ENCODE peak calls at places on chromosomes 11 and 22, in ten cellular contexts. V is heart right ventricle; G is CD8-positive, alpha-beta T cell; D is fibroblast of lung; P is IMR-90; H is spleen; R is A549; J is upper lobe of left lung; L is neural progenitor cell; M is coronary artery. K is an unnamed sample.

GRCh38 chr11:128450882-128451647 is 136.3 kb downstream of the ETS1 start:
- DNase-seq in D (no peak), V (no peak), M (no peak), L (no peak), G (no peak), R (no peak), J (no peak), P (no peak), H (no peak), K (no peak)

GRCh38 chr22:17785185-17786184 is 11.2 kb upstream of the BID start:
- DNase-seq in J (peak), G (peak), R (peak), V (peak), M (no peak), P (no peak), H (peak), L (peak), D (peak), K (no peak)

GRCh38 chr11:2791521-2792375 is 92.0 kb upstream of the KCNQ1OT1 start:
- DNase-seq in D (no peak), P (no peak), J (peak), R (no peak), L (no peak), M (peak), H (peak), G (no peak), V (no peak), K (peak)

GRCh38 chr11:114166897-114167323 is 107.4 kb downstream of the ZBTB16 start:
- DNase-seq in G (no peak), D (peak), R (no peak), M (no peak), H (no peak), L (no peak), J (no peak), P (peak), V (no peak), K (no peak)

GRCh38 chr22:41043727-41044126 is 48.7 kb upstream of the EP300 start:
- DNase-seq in V (no peak), J (peak), P (no peak), R (no peak), M (no peak), D (no peak), G (no peak), L (no peak), H (no peak), K (no peak)

GRCh38 chr11:76155455-76156232 is 50.7 kb downstream of the WNT11 start:
- DNase-seq in R (no peak), G (no peak), V (no peak), M (no peak), D (no peak), H (no peak), L (no peak), J (no peak), P (no peak), K (no peak)

GRCh38 chr11:99142237-99142636 is 121.5 kb downstream of the CNTN5 start:
- DNase-seq in V (no peak), D (no peak), G (no peak), L (no peak), J (no peak), R (no peak), P (no peak), M (no peak), H (no peak), K (no peak)

GRCh38 chr11:27524155-27524554 is 17.6 kb upstream of the LIN7C start:
- DNase-seq in L (peak), J (no peak), V (no peak), D (peak), M (no peak), P (peak), H (no peak), R (no peak), G (no peak), K (no peak)

GRCh38 chr22:49930128-49930527 is 11.7 kb downstream of the CRELD2 start:
- DNase-seq in M (no peak), V (no peak), J (no peak), G (no peak), D (no peak), L (no peak), H (no peak), R (no peak), P (no peak), K (no peak)

GRCh38 chr22:35258144-35258988 is 1.1 kb downstream of the HMGXB4 start:
- DNase-seq in J (no peak), H (no peak), L (peak), R (peak), M (no peak), P (peak), D (peak), V (no peak), G (no peak), K (no peak)

GRCh38 chr22:37566329-37566837 is 6.1 kb downstream of the CDC42EP1 start:
- DNase-seq in D (no peak), M (no peak), H (peak), R (no peak), L (no peak), G (peak), J (peak), V (no peak), P (no peak), K (no peak)

GRCh38 chr11:85941380-85941973 is 86.3 kb downstream of the CCDC83 start:
- DNase-seq in R (peak), P (peak), J (peak), G (no peak), L (peak), V (peak), M (no peak), D (peak), H (no peak), K (peak)

GRCh38 chr11:5689551-5689983 is at the start of gene TRIM22:
- DNase-seq in G (peak), D (peak), P (peak), R (no peak), M (no peak), J (peak), L (peak), V (peak), H (no peak), K (peak)

GRCh38 chr11:72812968-72813739 is 1.1 kb upstream of the ATG16L2 start:
- DNase-seq in L (peak), G (no peak), J (peak), D (peak), V (no peak), P (peak), M (peak), H (peak), R (peak), K (peak)

GRCh38 chr11:129973809-129974208 is 28.8 kb downstream of the PRDM10 start:
- DNase-seq in L (peak), M (no peak), P (no peak), D (no peak), R (no peak), J (peak), H (no peak), V (peak), G (no peak), K (no peak)

GRCh38 chr11:10456519-10456918 is 1.5 kb downstream of the AMPD3 start:
- DNase-seq in J (no peak), P (no peak), L (peak), R (no peak), V (no peak), G (no peak), M (no peak), H (peak), D (no peak), K (no peak)

GRCh38 chr11:441418-442274 is at the start of gene ANO9:
- DNase-seq in L (peak), H (peak), R (no peak), V (no peak), G (no peak), P (no peak), M (no peak), D (no peak), J (peak), K (no peak)

GRCh38 chr22:37412445-37413250 is 14.6 kb downstream of the ELFN2 start:
- DNase-seq in G (no peak), P (no peak), H (no peak), J (peak), V (no peak), R (no peak), D (no peak), M (no peak), L (no peak), K (no peak)

GRCh38 chr22:35070451-35071093 is 4.6 kb downstream of the ISX start:
- DNase-seq in H (no peak), P (no peak), L (no peak), G (no peak), J (no peak), V (no peak), R (no peak), M (no peak), D (no peak), K (no peak)

GRCh38 chr11:60931897-60932296 is 7.6 kb downstream of the TMEM132A start:
- DNase-seq in D (no peak), R (no peak), M (no peak), J (no peak), P (no peak), V (no peak), H (peak), L (no peak), G (no peak), K (no peak)

GRCh38 chr11:79018371-79018849 is 422.4 kb downstream of the TENM4 start:
- DNase-seq in V (no peak), R (no peak), G (no peak), L (no peak), H (no peak), P (peak), D (peak), M (no peak), J (no peak), K (no peak)

GRCh38 chr11:44759743-44760476 is 33.1 kb downstream of the TSPAN18 start:
- DNase-seq in M (peak), H (no peak), D (no peak), R (no peak), J (no peak), V (no peak), L (no peak), G (no peak), P (no peak), K (peak)

GRCh38 chr22:31616315-31616980 is 45.6 kb downstream of the PISD start:
- DNase-seq in D (no peak), M (no peak), V (no peak), G (no peak), J (no peak), H (peak), R (no peak), L (no peak), P (no peak), K (no peak)

GRCh38 chr11:3879967-3880542 is 24.6 kb downstream of the STIM1 start:
- DNase-seq in G (no peak), L (no peak), P (no peak), J (no peak), M (no peak), R (no peak), H (no peak), D (no peak), V (no peak), K (no peak)

GRCh38 chr11:13463779-13464290 is 813 bp upstream of the BTBD10 start:
- DNase-seq in M (no peak), H (no peak), L (peak), J (no peak), R (peak), G (no peak), V (no peak), D (no peak), P (no peak), K (no peak)

GRCh38 chr11:2582436-2582931 is 117.3 kb downstream of the KCNQ1OT1 start:
- DNase-seq in L (peak), M (no peak), D (no peak), J (peak), H (peak), G (no peak), R (no peak), P (no peak), V (no peak), K (no peak)

GRCh38 chr11:33476945-33477584 is 219.9 kb downstream of the HIPK3 start:
- DNase-seq in M (no peak), G (no peak), V (no peak), J (no peak), P (peak), H (no peak), R (no peak), L (no peak), D (peak), K (no peak)

GRCh38 chr11:5476184-5476819 is 12.2 kb upstream of the OR52D1 start:
- DNase-seq in P (peak), V (peak), H (no peak), D (peak), G (no peak), J (peak), L (peak), R (peak), M (no peak), K (no peak)

GRCh38 chr11:134503596-134503995 is 91.6 kb upstream of the B3GAT1 start:
- DNase-seq in R (no peak), G (no peak), P (no peak), J (no peak), M (no peak), L (no peak), D (no peak), H (peak), V (no peak), K (peak)

GRCh38 chr11:36295926-36296325 is at the start of gene PRR5L:
- DNase-seq in G (no peak), P (no peak), L (peak), M (no peak), R (no peak), D (no peak), J (no peak), V (no peak), H (no peak), K (no peak)

GRCh38 chr22:22941831-22942510 is 54.4 kb downstream of the IGLL5 start:
- DNase-seq in M (peak), H (peak), J (peak), D (no peak), P (no peak), V (peak), R (no peak), G (no peak), L (no peak), K (peak)

GRCh38 chr11:68524681-68525080 is 64.1 kb downstream of the PPP6R3 start:
- DNase-seq in M (no peak), G (no peak), P (no peak), R (no peak), J (no peak), L (no peak), D (no peak), V (no peak), H (no peak), K (no peak)

GRCh38 chr22:22390989-22391388 is 117.6 kb downstream of the ZNF280B start:
- DNase-seq in R (no peak), V (no peak), D (no peak), H (no peak), G (no peak), M (no peak), J (no peak), P (no peak), L (no peak), K (no peak)

GRCh38 chr22:33896801-33897620 is 23.3 kb downstream of the LARGE1 start:
- DNase-seq in G (no peak), M (no peak), P (peak), L (no peak), D (no peak), H (no peak), J (no peak), R (no peak), V (no peak), K (no peak)

GRCh38 chr11:32233928-32234327 is 143.1 kb downstream of the RCN1 start:
- DNase-seq in L (no peak), H (no peak), R (no peak), J (no peak), M (no peak), G (no peak), V (no peak), D (no peak), P (no peak), K (no peak)

GRCh38 chr11:17573526-17573925 is 26.5 kb downstream of the OTOG start:
- DNase-seq in V (no peak), D (no peak), M (no peak), L (no peak), G (no peak), J (no peak), P (no peak), H (no peak), R (no peak), K (no peak)

GRCh38 chr11:34631297-34631696 is 10.4 kb downstream of the EHF start:
- DNase-seq in D (no peak), P (no peak), H (no peak), L (no peak), R (no peak), M (no peak), G (no peak), J (no peak), V (no peak), K (no peak)
- H3K27ac ChIP-seq in D (no peak), P (no peak), H (no peak), L (no peak), R (peak), M (no peak), G (no peak), J (peak), V (no peak), K (no peak)

GRCh38 chr22:28826921-28827320 is 26.6 kb upstream of the XBP1 start:
- DNase-seq in L (no peak), R (no peak), M (no peak), D (no peak), V (no peak), P (no peak), H (no peak), G (no peak), J (no peak), K (no peak)
- H3K4me3 ChIP-seq in L (no peak), R (no peak), M (no peak), D (no peak), V (no peak), P (no peak), H (no peak), G (no peak), J (no peak), K (no peak)

GRCh38 chr22:45082795-45083194 is 73.0 kb upstream of the PHF21B start:
- DNase-seq in H (no peak), G (no peak), M (no peak), L (peak), P (no peak), V (no peak), D (no peak), J (no peak), R (no peak), K (no peak)
- TF ChIP-seq CTCF in H (no peak), G (no peak), M (no peak), L (peak), P (peak), V (peak), D (no peak), J (no peak), R (peak), K (no peak)

GRCh38 chr11:66488957-66489356 is 8.7 kb downstream of the DPP3 start:
- DNase-seq in J (no peak), R (no peak), V (no peak), D (no peak), P (no peak), M (no peak), G (no peak), H (no peak), L (no peak), K (no peak)
- H3K27ac ChIP-seq in J (no peak), R (no peak), V (no peak), D (no peak), P (no peak), M (no peak), G (no peak), H (no peak), L (no peak), K (no peak)

DNA sequence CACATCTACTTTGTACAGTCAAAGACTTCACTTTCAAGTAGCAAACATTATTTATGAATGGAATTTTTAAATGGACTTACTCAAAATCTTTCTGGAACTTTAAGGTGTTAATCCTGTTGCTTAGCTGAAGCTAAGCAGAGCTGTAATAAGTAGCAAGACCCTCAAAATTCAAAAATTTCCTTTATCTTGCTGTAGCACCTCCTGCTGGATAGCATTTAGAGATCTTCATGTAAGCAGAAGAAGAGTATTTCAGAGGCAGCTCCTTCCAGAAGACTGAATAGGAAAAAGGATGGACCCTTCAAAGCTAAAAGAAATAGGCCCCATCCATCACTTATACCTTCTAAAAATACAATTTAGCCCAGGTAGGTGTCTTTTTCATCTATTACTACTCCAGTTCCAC is 3.4 kb downstream of the PHF21A start:
- DNase-seq in P (no peak), M (no peak), J (no peak), D (peak), H (no peak), L (no peak), V (no peak), R (no peak), G (no peak), K (no peak)
- H3K4me3 ChIP-seq in P (no peak), M (peak), J (no peak), D (no peak), H (no peak), L (peak), V (no peak), R (no peak), G (no peak), K (no peak)

GRCh38 chr11:62611705-62612365 is 740 bp downstream of the EML3 start:
- DNase-seq in J (peak), M (no peak), H (peak), R (peak), D (peak), L (peak), P (peak), G (no peak), V (peak), K (peak)
- TF ChIP-seq CTCF in J (peak), M (no peak), H (no peak), R (no peak), D (no peak), L (no peak), P (no peak), G (no peak), V (no peak), K (no peak)

DNA sequence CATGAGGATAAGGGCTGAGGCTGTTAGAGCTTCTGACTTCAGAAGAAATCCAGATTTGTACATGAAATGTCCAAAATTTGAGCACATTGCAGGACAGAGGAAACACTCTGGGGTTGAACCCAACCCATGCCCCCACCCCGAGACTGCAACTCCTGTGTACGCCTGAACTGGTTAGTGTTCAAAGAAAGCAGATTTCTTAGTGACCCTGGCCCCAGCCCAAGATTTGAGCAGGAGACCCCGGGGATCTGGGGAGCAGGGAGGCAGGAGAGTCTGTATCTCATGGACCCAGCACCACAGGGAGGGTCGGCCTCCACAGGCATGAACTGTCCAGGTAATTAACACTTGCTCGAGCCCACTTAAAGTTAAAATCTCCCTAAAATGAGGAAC is 69.3 kb upstream of the WNT7B start:
- DNase-seq in R (no peak), G (no peak), M (no peak), V (no peak), P (no peak), D (no peak), J (no peak), H (peak), L (no peak), K (no peak)
- H3K27ac ChIP-seq in R (no peak), G (no peak), M (peak), V (peak), P (no peak), D (no peak), J (peak), H (peak), L (no peak), K (peak)

GRCh38 chr11:123264431-123264780 is 69.4 kb upstream of the CLMP start:
- DNase-seq in M (no peak), L (no peak), G (no peak), P (no peak), J (no peak), D (no peak), R (no peak), V (no peak), H (no peak), K (no peak)

GRCh38 chr11:123258877-123259276 is 63.8 kb upstream of the CLMP start:
- DNase-seq in V (no peak), R (no peak), H (no peak), L (no peak), P (no peak), D (no peak), J (no peak), G (no peak), M (no peak), K (no peak)

GRCh38 chr11:123260511-123261211 is 65.6 kb upstream of the CLMP start:
- DNase-seq in D (no peak), G (no peak), J (no peak), P (no peak), L (no peak), R (no peak), V (no peak), H (no peak), M (no peak), K (no peak)

GRCh38 chr11:123255909-123256308 is 60.9 kb upstream of the CLMP start:
- DNase-seq in R (no peak), D (peak), H (no peak), L (peak), V (no peak), M (no peak), P (no peak), J (no peak), G (no peak), K (no peak)

DNA sequence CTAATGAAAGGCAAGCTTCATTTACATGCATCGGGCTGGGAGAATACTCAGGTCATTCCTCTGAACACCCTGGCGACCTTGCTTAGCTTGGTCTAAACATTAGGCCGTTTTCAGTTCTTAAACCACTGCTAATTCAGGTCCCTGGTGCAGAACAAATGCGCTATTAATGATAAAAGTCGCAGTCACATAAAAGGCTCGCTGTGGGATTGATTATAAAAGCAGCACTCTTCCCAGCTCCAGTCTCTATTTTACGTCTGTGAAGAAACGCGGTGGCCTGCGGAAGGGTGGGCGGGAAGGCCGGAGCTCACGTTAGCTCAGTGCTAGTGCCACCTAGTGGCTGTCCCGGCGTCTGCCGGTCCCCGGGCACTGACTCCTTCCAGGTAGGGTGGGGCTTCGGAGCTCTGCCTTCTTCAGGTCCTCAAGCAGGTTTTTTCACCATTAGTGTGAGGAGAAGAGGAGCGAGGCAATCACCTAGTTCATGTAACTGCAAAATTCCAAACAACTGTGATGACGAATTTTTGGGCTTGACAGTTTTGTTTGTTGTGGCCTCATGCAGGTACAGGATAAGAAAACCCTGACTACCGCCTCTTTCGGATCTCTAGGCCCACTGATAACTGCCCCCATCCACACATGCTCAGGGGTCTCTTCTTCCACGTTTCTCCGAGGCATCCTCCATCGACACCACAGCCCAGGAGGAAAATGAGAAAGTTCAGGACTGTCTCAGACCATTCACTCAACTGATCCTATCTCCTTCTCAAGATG is 66.5 kb upstream of the CLMP start:
- DNase-seq in M (peak), L (peak), J (peak), D (peak), H (peak), P (peak), V (peak), R (peak), G (peak), K (peak)
- H3K4me3 ChIP-seq in M (peak), L (no peak), J (peak), D (peak), H (no peak), P (peak), V (no peak), R (peak), G (no peak), K (peak)

K was measured in tibial artery.